ENCODE peak calls at places on chromosomes 13 and 19, in six cellular contexts. J, S, E, I, Y and F are unnamed samples.

GRCh38 chr19:53112286-53112685 is 9.1 kb upstream of the ZNF160 start:
- DNase-seq in J (no peak), S (no peak), E (no peak), I (no peak), Y (no peak), F (no peak)

GRCh38 chr13:43127827-43128226 is 104.4 kb downstream of the DNAJC15 start:
- DNase-seq in J (no peak), S (no peak), E (no peak), I (no peak), Y (no peak), F (no peak)

GRCh38 chr19:41546386-41546789 is 29.6 kb upstream of the CEACAM21 start:
- DNase-seq in J (no peak), S (no peak), E (no peak), I (no peak), Y (no peak), F (no peak)

GRCh38 chr13:48493076-48493765 is 39.7 kb downstream of the RCBTB2 start:
- DNase-seq in J (no peak), S (peak; percentile 14), E (no peak), I (no peak), Y (no peak), F (no peak)

GRCh38 chr19:1224847-1225246 is 13.0 kb downstream of the CBARP start:
- DNase-seq in J (no peak), S (no peak), E (no peak), I (no peak), Y (no peak), F (no peak)

GRCh38 chr19:7638802-7639465 is 2.0 kb downstream of the STXBP2 start:
- DNase-seq in J (no peak), S (no peak), E (no peak), I (no peak), Y (no peak), F (no peak)

GRCh38 chr19:55034751-55035150 is 3.3 kb downstream of the GP6 start:
- DNase-seq in J (no peak), S (no peak), E (no peak), I (peak; percentile 36), Y (no peak), F (no peak)

GRCh38 chr19:18046066-18046718 is 38.2 kb downstream of the ARRDC2 start:
- DNase-seq in J (no peak), S (peak; percentile 73), E (peak; percentile 35), I (peak; percentile 84), Y (no peak), F (peak; percentile 75)

GRCh38 chr13:51913421-51914136 is 51.8 kb downstream of the CCDC70 start:
- DNase-seq in J (no peak), S (no peak), E (no peak), I (no peak), Y (no peak), F (no peak)

GRCh38 chr13:24716011-24716410 is 35.8 kb downstream of the ATP12A start:
- DNase-seq in J (no peak), S (no peak), E (no peak), I (no peak), Y (no peak), F (no peak)

GRCh38 chr13:49733181-49733951 is 42.1 kb upstream of the EBPL start:
- DNase-seq in J (no peak), S (no peak), E (no peak), I (no peak), Y (no peak), F (no peak)

GRCh38 chr13:98307744-98308524 is 130.9 kb upstream of the RNF113B start:
- DNase-seq in J (no peak), S (peak; percentile 47), E (no peak), I (no peak), Y (no peak), F (peak; percentile 48)

GRCh38 chr13:92143766-92144165 is 745.3 kb downstream of the GPC5 start:
- DNase-seq in J (no peak), S (no peak), E (no peak), I (no peak), Y (no peak), F (no peak)

GRCh38 chr13:114225610-114226009 is 9.1 kb upstream of the CDC16 start:
- DNase-seq in J (no peak), S (no peak), E (no peak), I (no peak), Y (no peak), F (no peak)

GRCh38 chr19:11673608-11674041 is 65.1 kb downstream of the ZNF823 start:
- DNase-seq in J (peak; percentile 73), S (peak; percentile 71), E (no peak), I (peak; percentile 89), Y (peak; percentile 77), F (peak; percentile 71)

GRCh38 chr19:11984986-11985385 is 20.1 kb downstream of the ZNF763 start:
- DNase-seq in J (no peak), S (no peak), E (no peak), I (no peak), Y (no peak), F (no peak)

GRCh38 chr19:1252818-1253513 is 4.6 kb downstream of the MIDN start:
- DNase-seq in J (peak; percentile 91), S (peak; percentile 99), E (peak; percentile 80), I (peak; percentile 99), Y (peak; percentile 98), F (peak; percentile 98)

GRCh38 chr19:495440-496332 is 600 bp upstream of the MADCAM1 start:
- DNase-seq in J (peak; percentile 11), S (peak; percentile 19), E (no peak), I (no peak), Y (no peak), F (peak; percentile 49)

GRCh38 chr19:16594131-16594586 is 21.9 kb upstream of the SLC35E1 start:
- DNase-seq in J (no peak), S (no peak), E (no peak), I (no peak), Y (no peak), F (no peak)

GRCh38 chr13:37460211-37460610 is 138.4 kb downstream of the POSTN start:
- DNase-seq in J (no peak), S (peak; percentile 72), E (no peak), I (no peak), Y (no peak), F (peak; percentile 47)

GRCh38 chr13:107681611-107682010 is 533.7 kb downstream of the LIG4 start:
- DNase-seq in J (no peak), S (no peak), E (no peak), I (no peak), Y (no peak), F (no peak)

GRCh38 chr19:16519230-16519687 is 23.0 kb downstream of the CHERP start:
- DNase-seq in J (no peak), S (no peak), E (no peak), I (no peak), Y (no peak), F (no peak)

GRCh38 chr13:110415669-110416068 is 108.6 kb downstream of the COL4A2 start:
- DNase-seq in J (no peak), S (no peak), E (no peak), I (no peak), Y (no peak), F (peak; percentile 62)

GRCh38 chr19:40650749-40651305 is 39.6 kb downstream of the NUMBL start:
- DNase-seq in J (no peak), S (peak; percentile 98), E (no peak), I (peak; percentile 37), Y (peak; percentile 80), F (peak; percentile 95)

GRCh38 chr19:1747285-1748114 is 5.8 kb upstream of the ONECUT3 start:
- DNase-seq in J (no peak), S (peak; percentile 65), E (peak; percentile 30), I (peak; percentile 80), Y (no peak), F (peak; percentile 77)

GRCh38 chr13:70894258-70894657 is 786.0 kb upstream of the KLHL1 start:
- DNase-seq in J (no peak), S (no peak), E (no peak), I (no peak), Y (no peak), F (no peak)

GRCh38 chr19:3837332-3837731 is 31.5 kb downstream of the ZFR2 start:
- DNase-seq in J (no peak), S (no peak), E (no peak), I (no peak), Y (no peak), F (no peak)

GRCh38 chr13:114149774-114150740 is 17.6 kb upstream of the RASA3 start:
- DNase-seq in J (no peak), S (no peak), E (no peak), I (peak; percentile 54), Y (no peak), F (no peak)

GRCh38 chr13:105603283-105603682 is 932.2 kb downstream of the EFNB2 start:
- DNase-seq in J (no peak), S (no peak), E (no peak), I (no peak), Y (no peak), F (no peak)

GRCh38 chr13:19782049-19782726 is 557 bp downstream of the PSPC1 start:
- DNase-seq in J (peak; percentile 60), S (peak; percentile 51), E (no peak), I (peak; percentile 89), Y (peak; percentile 75), F (peak; percentile 40)

GRCh38 chr13:42581427-42581826 is 7.5 kb downstream of the TNFSF11 start:
- DNase-seq in J (no peak), S (no peak), E (no peak), I (no peak), Y (no peak), F (no peak)

GRCh38 chr13:99258210-99258860 is at the start of gene GPR18:
- DNase-seq in J (no peak), S (no peak), E (no peak), I (no peak), Y (no peak), F (no peak)

GRCh38 chr19:13091400-13092161 is 11.1 kb downstream of the LYL1 start:
- DNase-seq in J (peak; percentile 64), S (peak; percentile 96), E (peak; percentile 96), I (no peak), Y (peak; percentile 96), F (peak; percentile 74)
- H3K4me3 ChIP-seq in J (no peak overlapping the region), S (no peak overlapping the region), E (no peak overlapping the region), I (no peak overlapping the region), Y (peak overlapping the region; percentile 11), F (no peak overlapping the region)

GRCh38 chr19:10543420-10544241 is at the start of gene ATG4D:
- DNase-seq in J (peak; percentile 83), S (peak; percentile 60), E (no peak), I (peak; percentile 94), Y (peak; percentile 85), F (peak; percentile 51)
- TF ChIP-seq CTCF in J (no peak), S (no peak), E (no peak), I (no peak), Y (no peak), F (no peak)

DNA sequence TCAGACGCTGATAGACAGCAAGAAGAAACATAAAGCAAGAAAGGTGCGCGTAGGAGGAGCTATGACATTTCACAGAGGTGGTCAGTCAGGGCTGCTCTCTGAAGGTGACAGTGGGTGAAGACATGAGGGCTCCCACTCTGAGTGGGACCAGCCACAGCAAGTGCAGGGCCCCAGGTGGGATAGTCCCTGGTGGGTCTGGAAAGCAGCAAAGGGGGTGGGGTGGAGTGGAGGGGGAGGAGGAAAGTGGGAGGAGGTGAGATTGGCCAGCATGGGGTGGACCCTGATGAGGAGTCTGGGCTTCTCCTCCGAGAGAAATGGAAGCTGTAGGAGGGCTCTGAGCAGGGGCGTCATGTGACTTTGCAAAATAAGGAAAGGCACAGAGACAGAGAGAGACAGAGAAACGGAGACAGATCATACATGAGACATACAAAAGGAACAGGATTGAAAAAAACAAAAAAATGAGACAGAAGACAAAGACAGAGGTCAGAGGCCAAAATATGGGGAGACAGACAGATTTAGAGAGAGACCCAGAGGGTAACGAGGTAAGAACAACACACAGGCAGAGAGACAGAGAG is 2.7 kb downstream of the MAP4K1 start:
- DNase-seq in J (no peak), S (no peak), E (no peak), I (no peak), Y (no peak), F (no peak)
- H3K4me3 ChIP-seq in J (no peak overlapping the region), S (no peak overlapping the region), E (no peak overlapping the region), I (no peak overlapping the region), Y (no peak overlapping the region), F (no peak overlapping the region)

GRCh38 chr13:27868639-27869435 is 51.0 kb upstream of the PDX1 start:
- DNase-seq in J (no peak), S (peak; percentile 6), E (no peak), I (no peak), Y (no peak), F (peak; percentile 11)
- TF ChIP-seq CTCF in J (peak; percentile 39), S (peak; percentile 64), E (peak; percentile 59), I (no peak), Y (no peak), F (peak; percentile 58)